ENCODE peak calls at places on chromosomes 1 and 21, in nine cellular contexts. One of them, this sample, is unnamed.

GRCh38 chr21:36427502-36427901 is 42.3 kb downstream of the CHAF1B start:
- DNase-seq in thoracic aorta: no peak
- DNase-seq in endothelial cell: no peak
- DNase-seq in WTC11: no peak
- DNase-seq in K562: no peak
- DNase-seq in brain microvascular endothelial cell: no peak
- DNase-seq in Panc1: no peak
- DNase-seq in MM.1S: no peak
- DNase-seq in MCF 10A: no peak
- DNase-seq in this sample: no peak

GRCh38 chr1:100924212-100924611 is 28.3 kb downstream of the SLC30A7 start:
- DNase-seq in thoracic aorta: no peak
- DNase-seq in endothelial cell: no peak
- DNase-seq in WTC11: no peak
- DNase-seq in K562: no peak
- DNase-seq in brain microvascular endothelial cell: peak
- DNase-seq in Panc1: no peak
- DNase-seq in MM.1S: no peak
- DNase-seq in MCF 10A: no peak
- DNase-seq in this sample: no peak

GRCh38 chr1:40977721-40978120 is 1.8 kb upstream of the CTPS1 start:
- DNase-seq in thoracic aorta: no peak
- DNase-seq in endothelial cell: no peak
- DNase-seq in WTC11: no peak
- DNase-seq in K562: no peak
- DNase-seq in brain microvascular endothelial cell: no peak
- DNase-seq in Panc1: no peak
- DNase-seq in MM.1S: no peak
- DNase-seq in MCF 10A: no peak
- DNase-seq in this sample: no peak

GRCh38 chr1:99674665-99675064 is 28.8 kb downstream of the PALMD start:
- DNase-seq in thoracic aorta: no peak
- DNase-seq in endothelial cell: no peak
- DNase-seq in WTC11: no peak
- DNase-seq in K562: no peak
- DNase-seq in brain microvascular endothelial cell: no peak
- DNase-seq in Panc1: no peak
- DNase-seq in MM.1S: no peak
- DNase-seq in MCF 10A: no peak
- DNase-seq in this sample: no peak

GRCh38 chr21:39263372-39263771 is 50.1 kb downstream of the BRWD1 start:
- DNase-seq in thoracic aorta: no peak
- DNase-seq in endothelial cell: no peak
- DNase-seq in WTC11: no peak
- DNase-seq in K562: no peak
- DNase-seq in brain microvascular endothelial cell: no peak
- DNase-seq in Panc1: no peak
- DNase-seq in MM.1S: no peak
- DNase-seq in MCF 10A: peak
- DNase-seq in this sample: no peak

GRCh38 chr1:39727932-39728317 is 10.8 kb upstream of the PPIE start:
- DNase-seq in thoracic aorta: no peak
- DNase-seq in endothelial cell: no peak
- DNase-seq in WTC11: no peak
- DNase-seq in K562: no peak
- DNase-seq in brain microvascular endothelial cell: no peak
- DNase-seq in Panc1: no peak
- DNase-seq in MM.1S: no peak
- DNase-seq in MCF 10A: no peak
- DNase-seq in this sample: no peak

GRCh38 chr21:20811702-20812101 is 186.5 kb upstream of the NCAM2 start:
- DNase-seq in thoracic aorta: no peak
- DNase-seq in endothelial cell: no peak
- DNase-seq in WTC11: no peak
- DNase-seq in K562: no peak
- DNase-seq in brain microvascular endothelial cell: no peak
- DNase-seq in Panc1: no peak
- DNase-seq in MM.1S: no peak
- DNase-seq in MCF 10A: no peak
- DNase-seq in this sample: no peak

GRCh38 chr21:45910548-45911221 is 70.9 kb upstream of the COL6A1 start:
- DNase-seq in thoracic aorta: no peak
- DNase-seq in endothelial cell: no peak
- DNase-seq in WTC11: no peak
- DNase-seq in K562: no peak
- DNase-seq in brain microvascular endothelial cell: no peak
- DNase-seq in Panc1: no peak
- DNase-seq in MM.1S: no peak
- DNase-seq in MCF 10A: peak
- DNase-seq in this sample: no peak

GRCh38 chr1:110548381-110548780 is 29.4 kb upstream of the KCNA10 start:
- DNase-seq in thoracic aorta: no peak
- DNase-seq in endothelial cell: peak
- DNase-seq in WTC11: peak
- DNase-seq in K562: peak
- DNase-seq in brain microvascular endothelial cell: no peak
- DNase-seq in Panc1: peak
- DNase-seq in MM.1S: no peak
- DNase-seq in MCF 10A: peak
- DNase-seq in this sample: peak

GRCh38 chr1:114002492-114003290 is 23.4 kb downstream of the OLFML3 start:
- DNase-seq in thoracic aorta: no peak
- DNase-seq in endothelial cell: no peak
- DNase-seq in WTC11: no peak
- DNase-seq in K562: no peak
- DNase-seq in brain microvascular endothelial cell: peak
- DNase-seq in Panc1: no peak
- DNase-seq in MM.1S: no peak
- DNase-seq in MCF 10A: no peak
- DNase-seq in this sample: no peak

GRCh38 chr1:225998560-225999226 is 450 bp downstream of the SDE2 start:
- DNase-seq in thoracic aorta: no peak
- DNase-seq in endothelial cell: no peak
- DNase-seq in WTC11: no peak
- DNase-seq in K562: peak
- DNase-seq in brain microvascular endothelial cell: peak
- DNase-seq in Panc1: no peak
- DNase-seq in MM.1S: no peak
- DNase-seq in MCF 10A: peak
- DNase-seq in this sample: no peak

GRCh38 chr1:111656093-111657017 is 36.8 kb downstream of the RAP1A start:
- DNase-seq in thoracic aorta: peak
- DNase-seq in endothelial cell: peak
- DNase-seq in WTC11: no peak
- DNase-seq in K562: peak
- DNase-seq in brain microvascular endothelial cell: peak
- DNase-seq in Panc1: peak
- DNase-seq in MM.1S: peak
- DNase-seq in MCF 10A: peak
- DNase-seq in this sample: peak

GRCh38 chr1:201591348-201591747 is 52.4 kb downstream of the NAV1 start:
- DNase-seq in thoracic aorta: no peak
- DNase-seq in endothelial cell: no peak
- DNase-seq in WTC11: peak
- DNase-seq in K562: no peak
- DNase-seq in brain microvascular endothelial cell: no peak
- DNase-seq in Panc1: no peak
- DNase-seq in MM.1S: no peak
- DNase-seq in MCF 10A: no peak
- DNase-seq in this sample: no peak

GRCh38 chr1:8723010-8723409 is 94.4 kb downstream of the RERE start:
- DNase-seq in thoracic aorta: no peak
- DNase-seq in endothelial cell: no peak
- DNase-seq in WTC11: no peak
- DNase-seq in K562: no peak
- DNase-seq in brain microvascular endothelial cell: no peak
- DNase-seq in Panc1: no peak
- DNase-seq in MM.1S: no peak
- DNase-seq in MCF 10A: no peak
- DNase-seq in this sample: no peak

GRCh38 chr1:108609483-108610066 is 49.7 kb downstream of the EEIG2 start:
- DNase-seq in thoracic aorta: no peak
- DNase-seq in endothelial cell: no peak
- DNase-seq in WTC11: no peak
- DNase-seq in K562: no peak
- DNase-seq in brain microvascular endothelial cell: no peak
- DNase-seq in Panc1: no peak
- DNase-seq in MM.1S: no peak
- DNase-seq in MCF 10A: no peak
- DNase-seq in this sample: no peak

GRCh38 chr1:48109390-48110009 is 112.3 kb upstream of the TRABD2B start:
- DNase-seq in thoracic aorta: no peak
- DNase-seq in endothelial cell: peak
- DNase-seq in WTC11: no peak
- DNase-seq in K562: peak
- DNase-seq in brain microvascular endothelial cell: peak
- DNase-seq in Panc1: peak
- DNase-seq in MM.1S: peak
- DNase-seq in MCF 10A: peak
- DNase-seq in this sample: peak

GRCh38 chr1:101911894-101912293 is 84.8 kb downstream of the OLFM3 start:
- DNase-seq in thoracic aorta: no peak
- DNase-seq in endothelial cell: no peak
- DNase-seq in WTC11: no peak
- DNase-seq in K562: no peak
- DNase-seq in brain microvascular endothelial cell: no peak
- DNase-seq in Panc1: no peak
- DNase-seq in MM.1S: no peak
- DNase-seq in MCF 10A: no peak
- DNase-seq in this sample: no peak

GRCh38 chr1:178055093-178055492 is 38.8 kb upstream of the RASAL2 start:
- DNase-seq in thoracic aorta: no peak
- DNase-seq in endothelial cell: peak
- DNase-seq in WTC11: peak
- DNase-seq in K562: peak
- DNase-seq in brain microvascular endothelial cell: no peak
- DNase-seq in Panc1: peak
- DNase-seq in MM.1S: peak
- DNase-seq in MCF 10A: peak
- DNase-seq in this sample: no peak
- TF ChIP-seq CTCF in thoracic aorta: peak
- TF ChIP-seq CTCF in endothelial cell: no peak
- TF ChIP-seq CTCF in WTC11: no peak
- TF ChIP-seq CTCF in K562: no peak
- TF ChIP-seq CTCF in brain microvascular endothelial cell: peak
- TF ChIP-seq CTCF in Panc1: peak
- TF ChIP-seq CTCF in MM.1S: peak
- TF ChIP-seq CTCF in MCF 10A: peak
- TF ChIP-seq CTCF in this sample: peak

DNA sequence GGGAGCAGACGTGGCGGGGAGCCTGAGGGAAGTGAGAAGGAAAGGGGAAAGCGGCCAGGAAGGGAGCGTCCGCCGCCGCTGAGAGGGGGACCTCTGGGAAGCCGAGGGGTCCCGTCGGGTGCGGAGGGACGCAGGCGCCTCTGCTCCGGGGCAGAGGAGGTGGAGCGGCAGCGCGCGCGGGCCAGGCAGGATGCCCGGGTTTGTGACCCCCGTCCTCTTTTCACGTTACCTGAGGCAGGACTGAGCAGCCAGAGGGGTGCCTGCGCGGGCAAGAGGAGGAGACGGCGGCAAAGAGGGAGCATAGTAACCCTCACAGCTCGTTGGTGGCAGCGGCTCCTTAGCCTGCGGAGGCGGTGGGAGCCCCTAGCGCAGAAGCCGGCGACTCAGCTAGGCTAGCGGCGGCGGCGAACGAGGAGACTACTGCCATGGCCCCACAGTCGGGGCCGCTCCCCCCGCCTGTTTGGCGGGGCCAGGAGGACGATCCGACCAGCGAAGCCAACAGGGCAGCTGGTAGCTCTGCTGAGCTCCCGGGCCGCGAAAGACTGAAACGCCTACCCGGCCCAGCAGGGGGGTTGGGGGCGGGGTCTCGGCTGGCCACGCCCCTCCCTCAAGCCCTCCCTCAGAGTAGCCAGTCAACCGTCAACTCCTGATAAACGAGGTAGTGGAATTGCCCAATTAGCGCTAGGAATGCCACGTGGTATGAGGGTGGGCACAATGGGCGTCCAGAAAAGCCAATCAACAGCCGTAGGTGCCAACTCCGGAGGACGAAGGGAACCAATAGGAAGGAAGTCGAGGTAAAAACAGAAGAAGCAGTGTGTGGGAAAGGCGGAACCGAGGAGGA is at the start of gene TESK2:
- DNase-seq in thoracic aorta: peak
- DNase-seq in endothelial cell: peak
- DNase-seq in WTC11: peak
- DNase-seq in K562: peak
- DNase-seq in brain microvascular endothelial cell: peak
- DNase-seq in Panc1: peak
- DNase-seq in MM.1S: peak
- DNase-seq in MCF 10A: peak
- DNase-seq in this sample: peak
- TF ChIP-seq CTCF in thoracic aorta: peak
- TF ChIP-seq CTCF in endothelial cell: no peak
- TF ChIP-seq CTCF in WTC11: no peak
- TF ChIP-seq CTCF in K562: no peak
- TF ChIP-seq CTCF in brain microvascular endothelial cell: no peak
- TF ChIP-seq CTCF in Panc1: no peak
- TF ChIP-seq CTCF in MM.1S: peak
- TF ChIP-seq CTCF in MCF 10A: no peak
- TF ChIP-seq CTCF in this sample: no peak

GRCh38 chr1:205939690-205940330 is 3.4 kb downstream of the SLC26A9 start:
- DNase-seq in thoracic aorta: no peak
- DNase-seq in endothelial cell: peak
- DNase-seq in WTC11: peak
- DNase-seq in K562: no peak
- DNase-seq in brain microvascular endothelial cell: no peak
- DNase-seq in Panc1: no peak
- DNase-seq in MM.1S: peak
- DNase-seq in MCF 10A: peak
- DNase-seq in this sample: no peak
- TF ChIP-seq CTCF in thoracic aorta: no peak
- TF ChIP-seq CTCF in endothelial cell: peak
- TF ChIP-seq CTCF in WTC11: peak
- TF ChIP-seq CTCF in K562: peak
- TF ChIP-seq CTCF in brain microvascular endothelial cell: peak
- TF ChIP-seq CTCF in Panc1: no peak
- TF ChIP-seq CTCF in MM.1S: peak
- TF ChIP-seq CTCF in MCF 10A: no peak
- TF ChIP-seq CTCF in this sample: no peak

DNA sequence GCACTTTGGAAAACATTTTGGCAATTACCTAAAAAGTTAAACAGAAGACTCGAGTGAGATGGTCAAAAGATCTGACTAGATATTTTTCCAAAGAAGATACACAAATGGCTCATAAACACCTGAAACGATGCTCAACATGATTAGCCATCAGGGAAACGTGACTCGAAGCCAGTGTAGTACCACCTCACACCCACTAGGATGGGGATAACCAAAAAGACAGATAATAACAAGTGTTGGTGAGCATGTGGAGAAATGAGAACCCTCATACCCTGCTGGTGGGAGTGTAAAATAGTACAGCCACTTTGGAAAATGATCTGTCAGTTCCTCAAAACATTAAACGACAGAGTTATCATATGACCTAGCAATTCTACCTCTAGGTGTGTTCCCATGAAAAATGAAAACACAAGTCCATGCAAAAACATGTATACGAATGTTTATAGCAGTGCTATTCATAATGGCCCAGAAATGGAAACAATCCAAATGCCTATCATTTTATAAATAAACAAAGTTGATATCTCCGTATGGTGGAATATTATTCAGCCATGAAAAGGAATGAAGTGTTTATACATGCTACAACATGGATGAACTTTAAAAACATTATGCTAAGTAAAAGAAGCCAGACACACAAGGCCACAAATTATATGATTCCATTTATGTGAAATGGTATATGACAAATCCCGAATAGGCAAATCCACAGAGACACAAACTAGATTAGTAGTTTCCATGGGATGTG is 625.2 kb downstream of the KIF26B start:
- DNase-seq in thoracic aorta: no peak
- DNase-seq in endothelial cell: no peak
- DNase-seq in WTC11: no peak
- DNase-seq in K562: no peak
- DNase-seq in brain microvascular endothelial cell: no peak
- DNase-seq in Panc1: no peak
- DNase-seq in MM.1S: no peak
- DNase-seq in MCF 10A: no peak
- DNase-seq in this sample: no peak
- TF ChIP-seq CTCF in thoracic aorta: no peak
- TF ChIP-seq CTCF in endothelial cell: peak
- TF ChIP-seq CTCF in WTC11: peak
- TF ChIP-seq CTCF in K562: peak
- TF ChIP-seq CTCF in brain microvascular endothelial cell: peak
- TF ChIP-seq CTCF in Panc1: peak
- TF ChIP-seq CTCF in MM.1S: no peak
- TF ChIP-seq CTCF in MCF 10A: no peak
- TF ChIP-seq CTCF in this sample: no peak